ENCODE peak calls at places on chromosomes 16 and 17, in five cellular contexts. C, P, A, Y and E are unnamed samples.

GRCh38 chr17:72501404-72502110 is 380.7 kb downstream of the SOX9 start:
- DNase-seq in C (no peak), P (no peak), A (no peak), Y (no peak), E (peak)

GRCh38 chr16:73028263-73028662 is 19.7 kb downstream of the ZFHX3 start:
- DNase-seq in C (no peak), P (no peak), A (no peak), Y (no peak), E (no peak)

GRCh38 chr16:67449328-67449727 is 18.4 kb downstream of the HSD11B2 start:
- DNase-seq in C (no peak), P (no peak), A (no peak), Y (no peak), E (no peak)

GRCh38 chr17:51734462-51734861 is 424.1 kb downstream of the CA10 start:
- DNase-seq in C (peak), P (no peak), A (peak), Y (no peak), E (peak)

GRCh38 chr16:84543931-84544776 is 39.7 kb upstream of the MEAK7 start:
- DNase-seq in C (no peak), P (peak), A (no peak), Y (no peak), E (no peak)

GRCh38 chr16:77711775-77712174 is 10.5 kb upstream of the NUDT7 start:
- DNase-seq in C (no peak), P (peak), A (no peak), Y (no peak), E (no peak)

GRCh38 chr17:42010898-42011516 is 6.2 kb downstream of the DNAJC7 start:
- DNase-seq in C (peak), P (peak), A (no peak), Y (no peak), E (peak)

GRCh38 chr16:80824623-80825364 is 20.4 kb upstream of the CDYL2 start:
- DNase-seq in C (no peak), P (peak), A (no peak), Y (peak), E (peak)

GRCh38 chr17:58172369-58173071 is 5.7 kb downstream of the OR4D2 start:
- DNase-seq in C (peak), P (peak), A (no peak), Y (peak), E (peak)

GRCh38 chr16:62832214-62832613 is 796.0 kb upstream of the CDH8 start:
- DNase-seq in C (no peak), P (no peak), A (no peak), Y (no peak), E (no peak)

GRCh38 chr17:11996722-11997146 is 541 bp downstream of the ZNF18 start:
- DNase-seq in C (no peak), P (peak), A (no peak), Y (no peak), E (peak)

GRCh38 chr17:2792541-2793169 is 3.6 kb upstream of the RAP1GAP2 start:
- DNase-seq in C (no peak), P (no peak), A (no peak), Y (no peak), E (no peak)

GRCh38 chr17:67157732-67158639 is 87.0 kb downstream of the HELZ start:
- DNase-seq in C (no peak), P (peak), A (no peak), Y (no peak), E (peak)

GRCh38 chr16:22977294-22977697 is 163.3 kb downstream of the HS3ST2 start:
- DNase-seq in C (no peak), P (no peak), A (peak), Y (no peak), E (peak)

GRCh38 chr17:80147035-80147939 is at the start of gene EIF4A3:
- DNase-seq in C (peak), P (peak), A (peak), Y (peak), E (peak)
- H2BK15ac ChIP-seq in C (no peak), P (no peak), A (no peak), Y (no peak), E (no peak)

GRCh38 chr16:636206-637080 is at the start of gene METTL26:
- DNase-seq in C (peak), P (peak), A (peak), Y (peak), E (peak)
- H3K23ac ChIP-seq in C (no peak), P (peak), A (no peak), Y (peak), E (peak)

DNA sequence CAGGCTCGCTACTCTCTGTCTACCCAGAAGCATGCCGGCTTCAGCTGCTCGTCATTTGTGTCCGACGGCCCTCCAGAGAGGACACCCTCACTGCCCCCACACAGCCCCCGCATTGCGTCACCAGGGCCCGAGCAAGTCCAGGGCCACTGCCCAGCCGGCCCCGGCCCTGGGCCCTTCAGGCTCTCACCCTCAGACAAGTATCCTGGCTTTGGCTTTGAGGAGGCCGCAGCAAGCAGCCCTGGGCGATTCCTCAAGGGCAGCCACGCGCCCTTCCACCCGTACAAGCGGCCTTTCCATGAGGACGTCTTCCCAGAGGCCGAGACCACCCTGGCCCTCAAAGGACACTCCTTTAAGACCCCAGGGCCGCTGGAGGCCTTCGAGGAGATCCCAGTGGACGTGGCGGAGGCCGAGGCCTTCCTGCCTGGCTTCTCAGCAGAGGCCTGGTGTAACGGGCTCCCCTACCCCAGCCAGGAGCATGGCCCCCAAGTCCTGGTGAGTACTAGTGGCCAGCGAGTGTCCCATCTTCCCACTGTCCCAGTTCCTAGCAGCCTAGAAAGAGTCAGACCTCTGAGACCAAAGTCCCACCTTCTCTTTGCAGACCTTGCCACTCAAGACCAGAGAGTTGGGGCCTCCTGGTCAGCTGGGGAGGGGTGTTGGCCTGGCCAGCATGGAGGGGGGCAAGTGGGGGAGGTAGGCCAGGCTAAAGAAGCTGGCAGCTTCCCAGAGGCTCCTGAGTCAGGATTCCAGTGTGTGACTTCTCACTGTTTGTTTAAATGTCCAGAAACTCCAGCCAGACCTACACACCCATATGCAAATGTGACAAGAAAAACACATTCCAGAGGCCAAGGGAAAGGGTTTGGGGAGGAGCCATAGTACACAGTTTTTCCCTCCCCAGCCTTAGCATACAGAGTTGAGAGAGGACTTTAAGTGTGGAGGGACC is 18.6 kb downstream of the FOXN1 start:
- DNase-seq in C (no peak), P (peak), A (no peak), Y (no peak), E (no peak)
- H2BK120ac ChIP-seq in C (no peak), P (peak), A (no peak), Y (no peak), E (no peak)

GRCh38 chr16:2428051-2428786 is 1.0 kb upstream of the CCNF start:
- DNase-seq in C (peak), P (no peak), A (peak), Y (no peak), E (peak)

GRCh38 chr16:2428787-2429036 is 535 bp upstream of the CCNF start:
- DNase-seq in C (no peak), P (no peak), A (no peak), Y (no peak), E (no peak)

GRCh38 chr16:2427526-2427925 is 1.7 kb upstream of the CCNF start:
- DNase-seq in C (no peak), P (no peak), A (no peak), Y (no peak), E (no peak)

GRCh38 chr16:2429771-2430663 is 770 bp downstream of the CCNF start:
- DNase-seq in C (no peak), P (peak), A (no peak), Y (no peak), E (peak)

DNA sequence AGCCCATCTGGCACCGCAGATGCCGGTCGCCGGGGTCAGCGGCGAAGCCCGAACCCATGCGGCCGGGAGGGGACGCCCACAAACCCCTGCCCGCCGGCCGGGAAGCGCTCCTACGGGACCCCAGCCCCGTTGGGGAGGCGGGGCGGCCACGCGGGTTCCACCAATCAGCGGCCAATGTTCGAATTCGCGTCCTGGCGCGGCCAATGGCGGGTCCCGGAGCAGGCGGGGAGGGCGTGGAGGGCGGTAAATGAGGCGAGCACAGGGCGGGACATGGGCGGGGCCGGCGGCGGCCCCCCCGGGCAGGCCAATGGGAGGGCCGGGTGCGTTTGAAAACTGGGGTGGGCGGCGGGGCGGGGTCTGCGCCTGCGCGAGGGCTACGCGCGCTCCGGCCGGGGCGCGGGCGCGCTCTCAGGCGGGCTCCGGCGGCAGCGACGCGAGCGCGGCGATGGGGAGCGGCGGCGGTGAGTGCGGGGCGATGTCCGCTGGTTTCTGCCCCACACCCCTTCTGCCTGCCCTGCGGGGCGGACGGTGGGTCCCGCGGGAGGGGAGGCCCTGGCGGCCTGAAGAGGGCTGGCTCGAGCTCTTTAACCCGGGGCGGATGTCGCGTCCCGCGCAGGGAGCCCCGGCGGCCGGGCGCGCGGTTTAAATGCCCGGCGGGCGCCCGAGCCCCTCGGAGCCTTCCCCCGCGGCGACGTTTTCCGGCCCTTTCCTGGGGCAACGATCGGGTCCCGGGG is at the start of gene CCNF:
- DNase-seq in C (peak), P (peak), A (peak), Y (peak), E (peak)
- H2BK15ac ChIP-seq in C (no peak), P (peak), A (peak), Y (peak), E (no peak)